ENCODE peak calls at places on chromosome 4, in four cellular contexts. S is A549, R is HepG2, Z is K562. M is an unnamed sample.

GRCh38 chr4:133600008-133600407 is 450.9 kb downstream of the PCDH10 start:
- DNase-seq in S (no peak), R (no peak), Z (peak; percentile 46), M (no peak)

GRCh38 chr4:74100531-74100930 is 1.5 kb upstream of the CXCL2 start:
- DNase-seq in S (no peak), R (no peak), Z (no peak), M (no peak)

GRCh38 chr4:183444953-183445543 is 612 bp downstream of the CDKN2AIP start:
- DNase-seq in S (no peak), R (no peak), Z (peak; percentile 49), M (no peak)

GRCh38 chr4:88452941-88453340 is 4.0 kb upstream of the HERC5 start:
- DNase-seq in S (no peak), R (no peak), Z (no peak), M (no peak)

GRCh38 chr4:113979157-113979972 is at the start of gene ARSJ:
- DNase-seq in S (peak; percentile 58), R (no peak), Z (no peak), M (peak; percentile 25)

GRCh38 chr4:8205749-8206611 is 6.9 kb downstream of the SH3TC1 start:
- DNase-seq in S (no peak), R (no peak), Z (no peak), M (no peak)

GRCh38 chr4:81631958-81632439 is 160.3 kb upstream of the RASGEF1B start:
- DNase-seq in S (peak; percentile 40), R (peak; percentile 49), Z (no peak), M (no peak)

GRCh38 chr4:124018383-124019317 is 622.1 kb downstream of the SPRY1 start:
- DNase-seq in S (no peak), R (peak; percentile 12), Z (no peak), M (no peak)

GRCh38 chr4:84638092-84638491 is 55.2 kb downstream of the CDS1 start:
- DNase-seq in S (no peak), R (peak; percentile 44), Z (no peak), M (no peak)

GRCh38 chr4:84631573-84631972 is 48.6 kb downstream of the CDS1 start:
- DNase-seq in S (no peak), R (no peak), Z (no peak), M (no peak)

GRCh38 chr4:84634961-84635360 is 52.0 kb downstream of the CDS1 start:
- DNase-seq in S (no peak), R (no peak), Z (no peak), M (no peak)

GRCh38 chr4:84632092-84632491 is 49.2 kb downstream of the CDS1 start:
- DNase-seq in S (no peak), R (no peak), Z (no peak), M (no peak)
- TF ChIP-seq HDAC2 in S (no peak), R (no peak), Z (no peak), M (no peak)

DNA sequence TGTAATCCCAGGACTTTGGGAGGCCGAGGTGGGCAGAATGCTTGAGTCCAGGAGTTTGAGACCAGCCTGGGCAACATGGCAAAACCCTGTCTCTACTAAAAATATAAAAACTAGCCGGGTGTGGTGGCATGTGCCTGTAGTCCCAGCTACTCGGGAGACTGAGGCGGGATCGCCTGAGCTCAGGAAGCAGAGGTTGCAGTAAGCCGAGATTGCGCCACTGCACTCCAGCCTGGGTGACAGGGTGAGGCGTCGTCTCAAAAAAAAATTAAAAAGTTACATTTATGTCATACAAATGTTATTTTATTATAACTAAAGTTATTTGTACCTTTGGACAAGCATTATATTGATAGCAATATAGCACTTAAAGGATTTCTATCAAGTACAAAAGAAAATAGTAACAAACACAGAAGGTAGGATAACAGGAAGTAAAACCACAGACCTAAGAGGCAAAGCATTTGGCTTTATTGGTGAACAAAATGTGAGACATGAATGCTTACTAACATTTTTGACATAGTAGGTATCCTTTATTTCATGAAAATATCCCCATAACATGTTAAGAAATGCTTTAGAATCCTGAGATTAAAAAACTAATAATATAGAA is 51.5 kb downstream of the TMEM165 start:
- DNase-seq in S (no peak), R (no peak), Z (no peak), M (no peak)
- TF ChIP-seq HDAC2 in S (no peak), R (no peak), Z (no peak), M (no peak)

GRCh38 chr4:147879676-147880075 is 147.8 kb downstream of the ARHGAP10 start:
- DNase-seq in S (no peak), R (no peak), Z (no peak), M (no peak)
- TF ChIP-seq HDAC2 in S (no peak), R (no peak), Z (no peak), M (no peak)

GRCh38 chr4:62644372-62644771 is 1444.2 kb downstream of the ADGRL3 start:
- DNase-seq in S (peak; percentile 21), R (peak; percentile 15), Z (peak; percentile 4), M (no peak)
- TF ChIP-seq HDAC2 in S (no peak), R (no peak), Z (no peak), M (no peak)

GRCh38 chr4:143667461-143667860 is 33.0 kb downstream of the FREM3 start:
- DNase-seq in S (no peak), R (no peak), Z (no peak), M (no peak)
- TF ChIP-seq HDAC2 in S (no peak), R (no peak), Z (no peak), M (no peak)

GRCh38 chr4:76705497-76705896 is 192.4 kb downstream of the SOWAHB start:
- DNase-seq in S (no peak), R (no peak), Z (no peak), M (no peak)

GRCh38 chr4:76702440-76703122 is 195.4 kb downstream of the SOWAHB start:
- DNase-seq in S (no peak), R (no peak), Z (no peak), M (no peak)

GRCh38 chr4:76704133-76704881 is 193.6 kb downstream of the SOWAHB start:
- DNase-seq in S (peak; percentile 91), R (no peak), Z (no peak), M (no peak)

GRCh38 chr4:76703676-76704075 is 194.3 kb downstream of the SOWAHB start:
- DNase-seq in S (peak; percentile 31), R (no peak), Z (no peak), M (no peak)

GRCh38 chr4:76703123-76703490 is 194.8 kb downstream of the SOWAHB start:
- DNase-seq in S (peak; percentile 80), R (no peak), Z (no peak), M (no peak)
- TF ChIP-seq HDAC2 in S (no peak), R (no peak), Z (no peak), M (no peak)

GRCh38 chr4:106046083-106046482 is 150.8 kb downstream of the NPNT start:
- DNase-seq in S (no peak), R (no peak), Z (no peak), M (no peak)
- TF ChIP-seq HDAC2 in S (no peak), R (no peak), Z (no peak), M (no peak)